ENCODE peak calls at places on chromosomes 11 and 22, in six cellular contexts. W is HFFc6, R is mucosa of descending colon, V is upper lobe of right lung, X is left ventricle myocardium inferior, D is A549. Y is an unnamed sample.

GRCh38 chr11:117486059-117486458 is 158.4 kb downstream of the CEP164 start:
- DNase-seq in W (no peak), V (no peak), D (no peak), R (no peak), X (no peak), Y (no peak)

GRCh38 chr11:126697937-126698336 is 302.6 kb downstream of the KIRREL3 start:
- DNase-seq in X (no peak), V (no peak), R (no peak), D (no peak), W (no peak), Y (no peak)

GRCh38 chr11:429391-429790 is 12.4 kb downstream of the ANO9 start:
- DNase-seq in R (peak; percentile 15), X (no peak), V (no peak), W (no peak), D (no peak), Y (no peak)

GRCh38 chr11:102120437-102120935 is 10.2 kb downstream of the YAP1 start:
- DNase-seq in D (peak; percentile 24), R (no peak), V (no peak), W (peak; percentile 56), X (no peak), Y (peak; percentile 39)

GRCh38 chr11:11468919-11469318 is 115.9 kb upstream of the CSNK2A3 start:
- DNase-seq in X (no peak), R (no peak), D (no peak), V (no peak), W (peak; percentile 73), Y (no peak)

GRCh38 chr11:4105916-4106315 is 11.3 kb downstream of the RRM1 start:
- DNase-seq in R (no peak), V (no peak), D (no peak), X (no peak), W (no peak), Y (no peak)

GRCh38 chr11:119046489-119046888 is 10.5 kb downstream of the HYOU1 start:
- DNase-seq in D (no peak), R (no peak), X (no peak), W (no peak), V (no peak), Y (no peak)

GRCh38 chr11:8033312-8033715 is 46.2 kb downstream of the EIF3F start:
- DNase-seq in V (peak; percentile 79), R (peak; percentile 66), W (peak; percentile 72), X (peak; percentile 78), D (peak; percentile 70), Y (peak; percentile 75)

GRCh38 chr11:77406396-77406795 is 67.5 kb downstream of the PAK1 start:
- DNase-seq in R (no peak), W (no peak), X (no peak), D (no peak), V (no peak), Y (no peak)

GRCh38 chr11:96307748-96308133 is 35.3 kb downstream of the MAML2 start:
- DNase-seq in D (peak; percentile 38), R (no peak), V (no peak), W (peak; percentile 92), X (no peak), Y (peak; percentile 85)

GRCh38 chr22:26768986-26769385 is 111.6 kb downstream of the MIAT start:
- DNase-seq in V (no peak), R (no peak), D (no peak), W (no peak), X (no peak), Y (no peak)

GRCh38 chr11:84056696-84057095 is 770.5 kb upstream of the CCDC90B start:
- DNase-seq in V (no peak), X (no peak), W (no peak), D (no peak), R (no peak), Y (no peak)

GRCh38 chr11:132728026-132728425 is 804.3 kb downstream of the OPCML start:
- DNase-seq in R (no peak), V (no peak), D (no peak), X (no peak), W (no peak), Y (no peak)

GRCh38 chr22:50600967-50601668 is 525 bp downstream of the MAPK8IP2 start:
- DNase-seq in V (no peak), X (no peak), W (no peak), D (no peak), R (peak; percentile 28), Y (no peak)

GRCh38 chr11:47220401-47220821 is 5.6 kb downstream of the DDB2 start:
- DNase-seq in W (peak; percentile 69), D (no peak), V (no peak), X (no peak), R (no peak), Y (peak; percentile 80)

GRCh38 chr11:47213985-47214564 is 699 bp upstream of the DDB2 start:
- DNase-seq in W (peak; percentile 62), D (peak; percentile 96), V (peak; percentile 97), R (peak; percentile 94), X (peak; percentile 90), Y (peak; percentile 97)

GRCh38 chr11:47215366-47215925 is 672 bp downstream of the DDB2 start:
- DNase-seq in D (peak; percentile 45), W (no peak), X (no peak), V (no peak), R (no peak), Y (peak; percentile 73)

GRCh38 chr11:47212938-47213337 is 1.8 kb upstream of the DDB2 start:
- DNase-seq in D (no peak), R (peak; percentile 50), W (no peak), X (no peak), V (no peak), Y (no peak)

GRCh38 chr11:47216141-47216798 is 1.5 kb downstream of the DDB2 start:
- DNase-seq in R (peak; percentile 58), V (no peak), D (peak; percentile 62), X (no peak), W (peak; percentile 85), Y (peak; percentile 85)
- TF ChIP-seq CTCF in R (no peak), V (peak; percentile 14), D (peak; percentile 18), X (no peak), W (peak; percentile 20), Y (no peak)

GRCh38 chr22:46635756-46636155 is 15.6 kb downstream of the GRAMD4 start:
- DNase-seq in D (no peak), V (no peak), W (no peak), X (no peak), R (no peak), Y (no peak)

GRCh38 chr22:46634011-46634699 is 14.0 kb downstream of the GRAMD4 start:
- DNase-seq in V (no peak), W (no peak), D (no peak), R (no peak), X (no peak), Y (no peak)

GRCh38 chr22:46632646-46633249 is 12.6 kb downstream of the GRAMD4 start:
- DNase-seq in W (no peak), X (no peak), D (no peak), V (no peak), R (no peak), Y (no peak)

GRCh38 chr22:46631113-46631512 is 10.9 kb downstream of the GRAMD4 start:
- DNase-seq in V (no peak), X (no peak), D (no peak), W (no peak), R (no peak), Y (no peak)

GRCh38 chr22:46633334-46633890 is 13.2 kb downstream of the GRAMD4 start:
- DNase-seq in R (no peak), W (no peak), V (no peak), X (no peak), D (no peak), Y (no peak)
- TF ChIP-seq CTCF in R (no peak), W (no peak), V (no peak), X (no peak), D (no peak), Y (no peak)

GRCh38 chr11:134609361-134610115 is 197.5 kb upstream of the B3GAT1 start:
- DNase-seq in X (no peak), D (no peak), V (no peak), R (no peak), W (no peak), Y (no peak)
- TF ChIP-seq CTCF in X (no peak), D (no peak), V (no peak), R (no peak), W (no peak), Y (no peak)

DNA sequence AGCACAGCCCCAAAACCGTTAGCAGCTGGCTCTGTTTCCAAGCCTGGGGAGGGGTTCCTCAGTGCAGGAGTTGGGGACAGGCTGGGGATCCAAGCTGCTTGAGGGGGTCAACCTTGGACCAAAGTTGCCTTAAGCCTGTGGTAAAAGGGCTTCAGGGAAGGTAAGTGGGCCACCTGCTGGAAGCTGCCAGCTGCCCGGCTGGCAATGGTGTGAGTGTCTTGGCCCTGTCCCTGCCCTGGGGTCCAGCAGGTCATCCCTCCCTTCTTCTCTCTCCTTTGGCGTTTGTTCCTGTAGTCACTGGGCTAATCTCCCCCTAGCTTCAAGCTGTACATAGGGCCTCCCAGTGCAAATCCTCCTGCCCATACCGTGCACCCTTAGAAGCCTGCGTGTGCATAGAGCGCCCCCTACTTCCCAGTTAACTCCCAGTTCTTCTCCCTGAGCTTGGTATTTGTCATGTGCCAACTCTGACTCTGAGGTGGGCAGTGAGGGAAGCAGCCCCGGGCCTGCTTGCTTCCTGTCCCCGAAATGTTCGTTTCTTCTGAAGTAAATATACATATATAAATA is 4.4 kb downstream of the TMEM258 start:
- DNase-seq in V (no peak), W (peak; percentile 25), R (no peak), D (peak; percentile 85), X (no peak), Y (peak; percentile 42)
- TF ChIP-seq CTCF in V (peak; percentile 25), W (peak; percentile 77), R (peak; percentile 18), D (peak; percentile 91), X (peak; percentile 34), Y (no peak)

Y was measured in MCF 10A.